ENCODE peak calls at places on chromosomes 7 and 10, in six cellular contexts. V is WERI-Rb-1; G is fibroblast of gingiva; S is stimulated activated CD8-positive, alpha-beta memory T cell treated with anti-CD3 and anti-CD28 coated beads, Interleukin-12 subunit alpha, Interleukin-12 subunit beta, amount 100 ng/mL, for 1 hour; R is left ventricle myocardium superior; L is dorsolateral prefrontal cortex. E is an unnamed sample.
A peak's percentile ranks its signal among the peaks of the same experiment; 100 is the strongest.

GRCh38 chr7:127879942-127880341 is 151.3 kb downstream of the LRRC4 start:
- DNase-seq in V (no peak), G (no peak), S (no peak), R (no peak), L (no peak), E (no peak)

GRCh38 chr7:359226-359775 is 69.3 kb downstream of the FOXL3 start:
- DNase-seq in V (no peak), G (no peak), S (no peak), R (peak; percentile 21), L (no peak), E (no peak)

GRCh38 chr7:105073143-105073542 is 59.1 kb downstream of the KMT2E start:
- DNase-seq in V (no peak), G (no peak), S (no peak), R (no peak), L (no peak), E (no peak)

GRCh38 chr10:79434223-79434687 is 11.2 kb downstream of the ZCCHC24 start:
- DNase-seq in V (no peak), G (no peak), S (no peak), R (no peak), L (no peak), E (no peak)

GRCh38 chr10:3538850-3539531 is 246.0 kb downstream of the KLF6 start:
- DNase-seq in V (no peak), G (peak; percentile 97), S (no peak), R (no peak), L (no peak), E (no peak)

GRCh38 chr7:30226593-30227268 is 57.7 kb upstream of the ZNRF2 start:
- DNase-seq in V (peak; percentile 77), G (no peak), S (no peak), R (no peak), L (no peak), E (no peak)

GRCh38 chr7:151167197-151167911 is at the start of gene GBX1:
- DNase-seq in V (peak; percentile 35), G (no peak), S (no peak), R (peak; percentile 53), L (no peak), E (no peak)

GRCh38 chr10:7417103-7417623 is 6.3 kb upstream of the SFMBT2 start:
- DNase-seq in V (no peak), G (peak; percentile 40), S (no peak), R (no peak), L (no peak), E (no peak)

GRCh38 chr10:18650618-18651017 is 769 bp downstream of the NSUN6 start:
- DNase-seq in V (no peak), G (no peak), S (no peak), R (no peak), L (no peak), E (no peak)

GRCh38 chr7:141619745-141620144 is 68.5 kb downstream of the AGK start:
- DNase-seq in V (no peak), G (no peak), S (no peak), R (no peak), L (no peak), E (no peak)

GRCh38 chr10:60944159-60944909 is at the start of gene RHOBTB1:
- DNase-seq in V (peak; percentile 83), G (peak; percentile 83), S (no peak), R (peak; percentile 90), L (peak; percentile 86), E (peak; percentile 16)

GRCh38 chr10:11189581-11190376 is 172.1 kb downstream of the CELF2 start:
- DNase-seq in V (no peak), G (no peak), S (no peak), R (no peak), L (no peak), E (no peak)

GRCh38 chr10:6296456-6297214 is 93.9 kb downstream of the PFKFB3 start:
- DNase-seq in V (no peak), G (no peak), S (no peak), R (no peak), L (no peak), E (no peak)

GRCh38 chr7:114986805-114987204 is 64.9 kb downstream of the MDFIC start:
- DNase-seq in V (no peak), G (no peak), S (no peak), R (no peak), L (no peak), E (no peak)

GRCh38 chr10:102132193-102132562 is 662 bp upstream of the PPRC1 start:
- DNase-seq in V (no peak), G (no peak), S (no peak), R (no peak), L (no peak), E (no peak)

GRCh38 chr10:120735773-120736371 is 115.3 kb upstream of the WDR11 start:
- DNase-seq in V (no peak), G (no peak), S (no peak), R (no peak), L (no peak), E (no peak)

GRCh38 chr7:114823290-114823689 is 98.6 kb upstream of the MDFIC start:
- DNase-seq in V (no peak), G (peak; percentile 8), S (no peak), R (no peak), L (no peak), E (no peak)

GRCh38 chr7:464712-465461 is 54.8 kb downstream of the PDGFA start:
- DNase-seq in V (no peak), G (peak; percentile 50), S (no peak), R (peak; percentile 55), L (peak; percentile 36), E (no peak)

GRCh38 chr10:29618341-29619171 is 16.2 kb downstream of the SVIL start:
- DNase-seq in V (no peak), G (peak; percentile 23), S (no peak), R (peak; percentile 47), L (no peak), E (no peak)

GRCh38 chr7:6705959-6706665 is 635 bp downstream of the ZNF12 start:
- DNase-seq in V (peak; percentile 27), G (peak; percentile 36), S (peak; percentile 4), R (peak; percentile 45), L (peak; percentile 54), E (no peak)

GRCh38 chr7:96285579-96285978 is 36.3 kb downstream of the SLC25A13 start:
- DNase-seq in V (no peak), G (no peak), S (no peak), R (no peak), L (no peak), E (no peak)

GRCh38 chr7:155281411-155281969 is 16.2 kb upstream of the INSIG1 start:
- DNase-seq in V (no peak), G (no peak), S (no peak), R (no peak), L (no peak), E (no peak)

GRCh38 chr7:4712371-4713182 is 30.5 kb downstream of the FOXK1 start:
- DNase-seq in V (peak; percentile 43), G (peak; percentile 83), S (no peak), R (no peak), L (no peak), E (no peak)

GRCh38 chr7:159049266-159050025 is 95.2 kb downstream of the VIPR2 start:
- DNase-seq in V (no peak), G (no peak), S (no peak), R (no peak), L (no peak), E (no peak)

GRCh38 chr7:40211291-40212003 is 76.6 kb downstream of the SUGCT start:
- DNase-seq in V (no peak), G (peak; percentile 5), S (no peak), R (no peak), L (no peak), E (no peak)

GRCh38 chr10:122034149-122034756 is 45.3 kb downstream of the TACC2 start:
- DNase-seq in V (no peak), G (peak; percentile 54), S (no peak), R (no peak), L (no peak), E (no peak)

GRCh38 chr10:122531935-122532334 is 28.6 kb upstream of the DMBT1 start:
- DNase-seq in V (no peak), G (no peak), S (no peak), R (no peak), L (no peak), E (no peak)

GRCh38 chr10:104582604-104582951 is 58.5 kb upstream of the SORCS3 start:
- DNase-seq in V (no peak), G (no peak), S (no peak), R (no peak), L (no peak), E (no peak)

GRCh38 chr7:116802784-116803183 is 59.6 kb upstream of the CAPZA2 start:
- DNase-seq in V (peak; percentile 24), G (peak; percentile 65), S (no peak), R (no peak), L (no peak), E (no peak)

GRCh38 chr10:103254538-103255325 is 9.0 kb downstream of the RPEL1 start:
- DNase-seq in V (no peak), G (no peak), S (no peak), R (no peak), L (no peak), E (no peak)

GRCh38 chr10:98047009-98047741 is 16.8 kb upstream of the CRTAC1 start:
- DNase-seq in V (no peak), G (no peak), S (no peak), R (peak; percentile 82), L (peak; percentile 75), E (peak; percentile 44)

GRCh38 chr7:37364871-37365270 is 83.8 kb downstream of the ELMO1 start:
- DNase-seq in V (no peak), G (no peak), S (no peak), R (no peak), L (no peak), E (no peak)

GRCh38 chr10:119029613-119030420 is at the start of gene NANOS1:
- DNase-seq in V (peak; percentile 42), G (no peak), S (no peak), R (no peak), L (peak; percentile 50), E (no peak)

GRCh38 chr7:152050547-152050971 is 25.1 kb downstream of the GALNT11 start:
- DNase-seq in V (no peak), G (peak; percentile 84), S (no peak), R (no peak), L (no peak), E (no peak)

GRCh38 chr10:12214763-12215218 is 18.8 kb downstream of the CDC123 start:
- DNase-seq in V (no peak), G (peak; percentile 65), S (no peak), R (no peak), L (no peak), E (no peak)

GRCh38 chr10:114174462-114175190 is 623 bp upstream of the CCDC186 start:
- DNase-seq in V (peak; percentile 41), G (peak; percentile 68), S (peak; percentile 40), R (peak; percentile 65), L (peak; percentile 46), E (peak; percentile 49)

GRCh38 chr10:77357611-77358010 is 280.0 kb downstream of the KCNMA1 start:
- DNase-seq in V (no peak), G (peak; percentile 47), S (no peak), R (no peak), L (no peak), E (no peak)

GRCh38 chr7:110841840-110842579 is 248.9 kb upstream of the LRRN3 start:
- DNase-seq in V (peak; percentile 56), G (peak; percentile 60), S (no peak), R (no peak), L (no peak), E (no peak)

GRCh38 chr10:131743190-131744151 is 157.3 kb upstream of the PPP2R2D start:
- DNase-seq in V (no peak), G (no peak), S (no peak), R (no peak), L (no peak), E (no peak)